ENCODE peak calls at places on chromosomes 1 and 21, in five cellular contexts. B, I, P, G and C are unnamed samples.

GRCh38 chr1:230681599-230681998 is 32.3 kb downstream of the AGT start:
- DNase-seq in G (no peak), I (no peak), P (no peak), B (peak), C (peak)

GRCh38 chr1:46413596-46413985 is 19.5 kb downstream of the FAAH start:
- DNase-seq in P (peak), B (no peak), I (no peak), G (peak), C (peak)

GRCh38 chr1:37068897-37069296 is 34.6 kb upstream of the GRIK3 start:
- DNase-seq in B (no peak), G (no peak), P (no peak), I (no peak), C (no peak)

GRCh38 chr1:168794057-168794456 is 65.1 kb upstream of the DPT start:
- DNase-seq in I (no peak), P (no peak), G (no peak), B (no peak), C (peak)

GRCh38 chr1:15997076-15997585 is 6.9 kb upstream of the SRARP start:
- DNase-seq in G (no peak), P (no peak), B (no peak), I (no peak), C (no peak)

GRCh38 chr1:205943245-205943644 is at the start of gene SLC26A9:
- DNase-seq in G (no peak), B (no peak), P (no peak), I (no peak), C (peak)

GRCh38 chr1:35554261-35555211 is 2.7 kb downstream of the KIAA0319L start:
- DNase-seq in I (no peak), P (no peak), G (no peak), B (no peak), C (no peak)

GRCh38 chr1:230158422-230159291 is 91.6 kb downstream of the GALNT2 start:
- DNase-seq in B (no peak), I (no peak), G (no peak), P (no peak), C (no peak)

GRCh38 chr1:41102208-41102607 is 80.7 kb upstream of the SLFNL1 start:
- DNase-seq in P (no peak), B (peak), G (no peak), I (no peak), C (no peak)

GRCh38 chr1:210624722-210625121 is 296.0 kb downstream of the HHAT start:
- DNase-seq in B (no peak), P (no peak), I (no peak), G (no peak), C (no peak)

GRCh38 chr1:154896811-154897286 is 26.8 kb upstream of the KCNN3 start:
- DNase-seq in B (no peak), I (no peak), P (peak), G (no peak), C (no peak)

GRCh38 chr21:42535602-42536171 is 22.0 kb downstream of the SLC37A1 start:
- DNase-seq in G (no peak), I (no peak), P (no peak), B (no peak), C (no peak)

GRCh38 chr1:27614625-27615344 is 10.8 kb upstream of the AHDC1 start:
- DNase-seq in I (no peak), G (no peak), B (no peak), P (peak), C (peak)

GRCh38 chr1:89311757-89312156 is 39.1 kb upstream of the GBP5 start:
- DNase-seq in I (peak), P (no peak), G (no peak), B (no peak), C (no peak)

GRCh38 chr1:4700801-4701200 is 46.4 kb downstream of the AJAP1 start:
- DNase-seq in G (no peak), I (no peak), P (no peak), B (no peak), C (no peak)

GRCh38 chr1:219339466-219339865 is 165.8 kb downstream of the LYPLAL1 start:
- DNase-seq in I (no peak), P (no peak), B (no peak), G (no peak), C (no peak)

GRCh38 chr21:33643658-33644311 is 1.5 kb downstream of the ITSN1 start:
- DNase-seq in I (no peak), B (no peak), G (no peak), P (peak), C (no peak)

GRCh38 chr1:198918920-198919319 is 280.1 kb downstream of the PTPRC start:
- DNase-seq in B (no peak), I (no peak), G (no peak), P (no peak), C (no peak)

GRCh38 chr1:44086722-44087474 is 31.7 kb upstream of the KLF17 start:
- DNase-seq in P (no peak), G (no peak), I (no peak), B (no peak), C (no peak)

GRCh38 chr1:237074371-237075117 is 32.6 kb downstream of the RYR2 start:
- DNase-seq in I (no peak), G (no peak), B (no peak), P (no peak), C (no peak)

GRCh38 chr1:175317795-175318194 is 125.2 kb upstream of the KIAA0040 start:
- DNase-seq in G (no peak), P (no peak), I (no peak), B (no peak), C (no peak)

GRCh38 chr1:86375688-86376087 is 20.4 kb downstream of the ODF2L start:
- DNase-seq in P (no peak), I (no peak), B (no peak), G (no peak), C (no peak)

GRCh38 chr1:156709743-156710489 is 4.5 kb upstream of the CRABP2 start:
- DNase-seq in G (no peak), I (no peak), P (no peak), B (no peak), C (no peak)

GRCh38 chr1:160416369-160416768 is 16.0 kb downstream of the VANGL2 start:
- DNase-seq in I (no peak), P (peak), B (no peak), G (no peak), C (no peak)

GRCh38 chr1:172895050-172895460 is 155.7 kb downstream of the TNFSF18 start:
- DNase-seq in B (no peak), G (no peak), P (no peak), I (no peak), C (no peak)

GRCh38 chr1:228440761-228441500 is 24.3 kb upstream of the TRIM17 start:
- DNase-seq in G (no peak), I (no peak), P (no peak), B (no peak), C (no peak)

GRCh38 chr1:7420098-7420445 is 351.0 kb upstream of the VAMP3 start:
- DNase-seq in P (no peak), B (no peak), I (no peak), G (no peak), C (no peak)

GRCh38 chr1:207981976-207982375 is 71.1 kb upstream of the CD34 start:
- DNase-seq in G (no peak), I (no peak), B (no peak), P (peak), C (peak)

GRCh38 chr1:206809504-206810084 is 37.3 kb upstream of the IL10 start:
- DNase-seq in P (peak), G (no peak), I (peak), B (no peak), C (no peak)

GRCh38 chr1:89262643-89263042 is 10.0 kb downstream of the GBP5 start:
- DNase-seq in G (no peak), B (peak), P (no peak), I (no peak), C (no peak)